ENCODE peak calls at places on chromosomes 16 and 17, in nine cellular contexts. V, G, J, R, Q, P, A, I and Y are unnamed samples.

GRCh38 chr17:43338886-43339516 is 59.8 kb upstream of the ARL4D start:
- DNase-seq in Q (peak; percentile 37), P (peak; percentile 88), I (peak; percentile 82), G (peak; percentile 72), R (peak; percentile 73), V (no peak), J (peak; percentile 69), A (peak; percentile 28), Y (peak; percentile 61)

GRCh38 chr16:15854906-15855703 is 1.7 kb downstream of the MYH11 start:
- DNase-seq in J (no peak), G (no peak), Q (no peak), A (no peak), P (no peak), I (no peak), R (no peak), V (no peak), Y (no peak)

GRCh38 chr16:19607610-19608280 is 52.2 kb downstream of the VPS35L start:
- DNase-seq in G (no peak), P (no peak), V (no peak), J (no peak), A (peak; percentile 63), I (peak; percentile 49), R (no peak), Q (no peak), Y (peak; percentile 7)

GRCh38 chr16:58020628-58021521 is 4.7 kb upstream of the MMP15 start:
- DNase-seq in I (peak; percentile 77), J (peak; percentile 58), G (peak; percentile 59), P (peak; percentile 68), A (peak; percentile 48), Q (peak; percentile 46), V (peak; percentile 60), R (peak; percentile 24), Y (peak; percentile 39)

GRCh38 chr16:2818278-2818876 is 1.3 kb downstream of the PRSS21 start:
- DNase-seq in I (no peak), G (no peak), A (no peak), V (no peak), P (no peak), Q (no peak), J (no peak), R (no peak), Y (no peak)

GRCh38 chr16:20311548-20311947 is 15.8 kb downstream of the GP2 start:
- DNase-seq in A (no peak), Q (no peak), R (no peak), I (no peak), P (no peak), G (no peak), V (no peak), J (no peak), Y (no peak)

GRCh38 chr17:9177212-9177611 is 155.9 kb downstream of the NTN1 start:
- DNase-seq in J (no peak), R (no peak), P (no peak), I (no peak), Q (no peak), A (no peak), V (no peak), G (peak; percentile 70), Y (no peak)

GRCh38 chr17:74943808-74944522 is 8.3 kb downstream of the OTOP3 start:
- DNase-seq in G (no peak), J (no peak), R (no peak), Q (no peak), I (no peak), A (peak; percentile 18), V (no peak), P (no peak), Y (no peak)

GRCh38 chr16:52068447-52069074 is 478.4 kb downstream of the TOX3 start:
- DNase-seq in G (no peak), J (peak; percentile 33), R (peak; percentile 0), Q (no peak), I (peak; percentile 37), V (no peak), P (peak; percentile 47), A (peak; percentile 21), Y (peak; percentile 18)

GRCh38 chr17:66255527-66255971 is 26.3 kb upstream of the APOH start:
- DNase-seq in G (no peak), P (no peak), I (no peak), V (no peak), A (no peak), J (no peak), R (no peak), Q (no peak), Y (no peak)

GRCh38 chr16:83779881-83780280 is 27.9 kb upstream of the HSBP1 start:
- DNase-seq in A (peak; percentile 58), G (no peak), V (no peak), Q (no peak), P (no peak), R (no peak), J (no peak), I (peak; percentile 74), Y (no peak)

GRCh38 chr16:866252-866651 is 65.7 kb upstream of the GNG13 start:
- DNase-seq in A (no peak), R (no peak), J (no peak), G (no peak), P (no peak), V (no peak), I (no peak), Q (no peak), Y (no peak)

GRCh38 chr16:24286713-24287405 is 30.7 kb downstream of the CACNG3 start:
- DNase-seq in R (no peak), P (no peak), J (no peak), Q (no peak), I (no peak), V (no peak), G (no peak), A (no peak), Y (no peak)

GRCh38 chr17:14201087-14201486 is 35.6 kb downstream of the CDRT15 start:
- DNase-seq in I (peak; percentile 66), P (no peak), G (no peak), J (no peak), A (peak; percentile 53), V (no peak), R (no peak), Q (peak; percentile 39), Y (no peak)

GRCh38 chr17:37079735-37080134 is 131.0 kb downstream of the AATF start:
- DNase-seq in I (peak; percentile 79), P (no peak), G (no peak), V (no peak), J (no peak), A (peak; percentile 75), R (no peak), Q (no peak), Y (peak; percentile 10)

GRCh38 chr16:76396977-76397376 is 119.8 kb downstream of the CNTNAP4 start:
- DNase-seq in Q (no peak), G (no peak), R (no peak), V (no peak), A (no peak), I (no peak), J (no peak), P (no peak), Y (no peak)

GRCh38 chr17:58007781-58008706 is 998 bp upstream of the SRSF1 start:
- DNase-seq in R (no peak), V (no peak), I (no peak), Q (no peak), A (no peak), G (no peak), J (no peak), P (no peak), Y (no peak)